ENCODE peak calls at places on chromosomes 3 and 15, in six cellular contexts. I is H9, J is mesenchymal stem cell, V is H1, T is IMR-90, P is trophoblast cell. A is an unnamed sample. For H3K9me3, the result is how much of the 10 kb centered on the place peaks cover.

GRCh38 chr15:62603757-62604156 is 438.7 kb upstream of the C2CD4B start:
- DNase-seq in P (no peak), T (no peak), J (peak), V (no peak), I (no peak), A (no peak)

GRCh38 chr3:76054404-76054803 is 269.1 kb upstream of the ZNF717 start:
- DNase-seq in V (no peak), T (peak), P (no peak), J (peak), I (no peak), A (no peak)

GRCh38 chr3:194447161-194447560 is 39.6 kb downstream of the ATP13A3 start:
- DNase-seq in I (no peak), J (no peak), T (no peak), V (no peak), P (peak), A (no peak)

GRCh38 chr3:55718074-55718473 is 231.0 kb upstream of the WNT5A start:
- DNase-seq in J (no peak), P (no peak), V (no peak), T (no peak), I (no peak), A (no peak)

GRCh38 chr15:37138586-37138985 is 38.2 kb upstream of the MEIS2 start:
- DNase-seq in V (no peak), P (no peak), I (no peak), T (no peak), J (no peak), A (no peak)

GRCh38 chr3:99317196-99317595 is 321.2 kb upstream of the COL8A1 start:
- DNase-seq in T (no peak), I (no peak), V (no peak), J (no peak), P (no peak), A (no peak)

GRCh38 chr15:79960502-79961217 is 10.3 kb downstream of the BCL2A1 start:
- DNase-seq in J (peak), V (no peak), I (no peak), P (peak), T (peak), A (no peak)

GRCh38 chr3:100891033-100891432 is 102.2 kb downstream of the ABI3BP start:
- DNase-seq in V (no peak), J (peak), T (peak), I (no peak), P (peak), A (no peak)

GRCh38 chr3:117820900-117821299 is 1111.3 kb downstream of the TUSC7 start:
- DNase-seq in T (peak), V (no peak), J (no peak), I (no peak), P (no peak), A (no peak)

GRCh38 chr3:119630562-119631329 is 29.6 kb downstream of the POPDC2 start:
- DNase-seq in J (peak), T (peak), V (no peak), I (no peak), P (peak), A (no peak)

GRCh38 chr3:8506611-8507061 is 5.0 kb downstream of the LMCD1 start:
- DNase-seq in V (no peak), T (peak), I (no peak), P (no peak), J (no peak), A (no peak)

GRCh38 chr3:158802399-158803023 is 657 bp downstream of the MFSD1 start:
- DNase-seq in T (peak), I (no peak), V (no peak), J (peak), P (peak), A (no peak)

GRCh38 chr3:194485471-194485875 is 1.3 kb downstream of the ATP13A3 start:
- DNase-seq in P (peak), I (no peak), V (no peak), J (peak), T (peak), A (no peak)

GRCh38 chr3:135878501-135878900 is 87.0 kb upstream of the PPP2R3A start:
- DNase-seq in I (no peak), V (no peak), J (no peak), T (no peak), P (no peak), A (no peak)

GRCh38 chr3:182725372-182726251 is 67.7 kb upstream of the ATP11B start:
- DNase-seq in T (no peak), V (no peak), J (no peak), P (peak), I (no peak), A (peak)

GRCh38 chr3:52014613-52015012 is 18.9 kb upstream of the RPL29 start:
- DNase-seq in T (no peak), V (no peak), J (peak), I (peak), P (no peak), A (no peak)

GRCh38 chr3:130946876-130947275 is 53.0 kb downstream of the ATP2C1 start:
- DNase-seq in P (peak), T (no peak), I (no peak), V (no peak), J (no peak), A (no peak)

GRCh38 chr15:81014446-81015093 is 13.8 kb downstream of the TLNRD1 start:
- DNase-seq in P (no peak), T (no peak), J (no peak), I (no peak), V (no peak), A (no peak)

GRCh38 chr15:66253643-66254363 is at the start of gene MEGF11:
- DNase-seq in J (peak), T (peak), V (no peak), I (peak), P (peak), A (no peak)

GRCh38 chr3:173529062-173529711 is 131.6 kb downstream of the NLGN1 start:
- DNase-seq in J (peak), I (peak), P (peak), V (peak), T (peak), A (no peak)

GRCh38 chr3:42734263-42734860 is 31.8 kb upstream of the HHATL start:
- DNase-seq in T (no peak), I (peak), J (no peak), V (no peak), P (no peak), A (no peak)

GRCh38 chr3:48464713-48465221 is 18.2 kb downstream of the ATRIP start:
- DNase-seq in I (peak), T (no peak), J (no peak), P (no peak), V (no peak), A (no peak)

GRCh38 chr15:62491642-62492041 is 326.6 kb upstream of the C2CD4B start:
- DNase-seq in P (no peak), T (peak), J (peak), I (no peak), V (no peak), A (no peak)

GRCh38 chr15:70494861-70495571 is 268.3 kb downstream of the UACA start:
- DNase-seq in V (no peak), I (no peak), P (peak), J (peak), T (peak), A (no peak)

GRCh38 chr15:48144889-48145288 is 24.1 kb downstream of the SLC24A5 start:
- DNase-seq in P (no peak), I (no peak), J (peak), T (peak), V (no peak), A (no peak)

GRCh38 chr3:13019243-13019701 is 54.0 kb downstream of the IQSEC1 start:
- DNase-seq in J (peak), I (peak), V (peak), T (peak), P (peak), A (peak)

GRCh38 chr15:38589502-38589901 is 24.9 kb upstream of the RASGRP1 start:
- DNase-seq in I (no peak), P (peak), J (peak), T (peak), V (no peak), A (no peak)

GRCh38 chr3:171672538-171672937 is 137.7 kb downstream of the PLD1 start:
- DNase-seq in P (no peak), V (no peak), I (no peak), T (no peak), J (no peak), A (no peak)

GRCh38 chr15:100235030-100235617 is 106.7 kb downstream of the ADAMTS17 start:
- DNase-seq in V (no peak), J (no peak), P (no peak), I (no peak), T (no peak), A (no peak)

DNA sequence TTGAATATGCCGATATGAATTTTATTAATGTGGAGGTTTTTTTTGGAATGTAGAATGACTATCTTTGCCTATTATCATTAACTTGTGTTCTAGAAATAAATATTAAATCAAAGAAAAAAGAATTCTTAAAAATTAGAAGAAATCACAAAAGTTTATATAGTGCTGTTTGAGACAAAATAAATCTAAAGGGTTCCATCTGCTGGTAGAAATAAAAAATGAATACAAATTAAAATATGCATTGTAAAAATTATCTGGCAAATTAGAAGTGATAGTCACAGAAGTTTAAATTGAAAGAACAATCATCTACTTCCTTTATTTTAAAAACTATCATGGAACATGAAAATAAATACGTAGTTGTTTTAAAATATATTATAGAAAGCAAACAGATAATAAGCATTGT is 22.7 kb upstream of the ZBTB20 start:
- DNase-seq in I (no peak), P (peak), T (no peak), V (no peak), J (no peak), A (no peak)
- H3K9me3 ChIP-seq in I (under half), P (under half), T (under half), V (under half), J (under half), A (under half)

GRCh38 chr15:98727115-98728040 is 79.0 kb downstream of the IGF1R start:
- DNase-seq in J (peak), P (peak), I (peak), T (peak), V (peak), A (peak)
- H3K23ac ChIP-seq in J (no peak), P (no peak), I (no peak), T (peak), V (no peak), A (no peak)

GRCh38 chr3:45559560-45560118 is 34.9 kb upstream of the LIMD1 start:
- DNase-seq in T (no peak), P (no peak), V (no peak), I (no peak), J (no peak), A (no peak)
- H3K4me2 ChIP-seq in T (no peak), P (no peak), V (no peak), I (no peak), J (no peak), A (no peak)

GRCh38 chr3:33942483-33943150 is 144.2 kb downstream of the PDCD6IP start:
- DNase-seq in P (peak), J (no peak), T (peak), V (no peak), I (no peak), A (no peak)

GRCh38 chr3:33941804-33942203 is 143.4 kb downstream of the PDCD6IP start:
- DNase-seq in J (no peak), T (no peak), V (no peak), P (no peak), I (no peak), A (no peak)

GRCh38 chr3:33940736-33941135 is 142.3 kb downstream of the PDCD6IP start:
- DNase-seq in V (no peak), J (no peak), T (no peak), I (no peak), P (no peak), A (no peak)

GRCh38 chr3:33937628-33938027 is 139.2 kb downstream of the PDCD6IP start:
- DNase-seq in V (no peak), I (no peak), T (no peak), P (no peak), J (no peak), A (no peak)

DNA sequence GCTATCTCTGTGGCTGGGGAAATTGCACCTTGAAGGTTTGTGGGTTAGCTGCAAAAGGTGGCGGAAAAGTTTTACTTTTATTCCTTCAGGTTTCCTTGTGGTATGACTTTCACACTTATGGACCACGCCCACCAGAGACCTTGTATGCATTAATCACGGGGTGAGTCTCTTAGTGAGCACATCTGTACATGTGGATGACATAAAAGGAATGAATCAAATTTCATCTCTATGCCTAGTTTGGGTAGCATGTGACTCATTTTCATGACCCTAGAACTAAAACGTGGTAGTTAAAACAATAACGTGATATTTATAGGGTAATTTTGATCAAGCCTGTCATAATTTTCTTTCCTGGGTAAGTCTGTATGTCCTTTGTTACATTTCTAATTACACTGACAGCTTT is 141.7 kb downstream of the PDCD6IP start:
- DNase-seq in P (no peak), V (no peak), T (peak), J (no peak), I (no peak), A (no peak)
- H3K9me3 ChIP-seq in P (under half), V (under half), T (under half), J (under half), I (under half), A (under half)

GRCh38 chr15:88497109-88497761 is 29.7 kb downstream of the MRPS11 start:
- DNase-seq in T (no peak), J (no peak), P (no peak), V (no peak), I (no peak), A (no peak)

GRCh38 chr15:88491158-88491557 is 23.6 kb downstream of the MRPS11 start:
- DNase-seq in V (no peak), P (peak), J (no peak), I (peak), T (no peak), A (no peak)

GRCh38 chr15:88490036-88490435 is 22.5 kb downstream of the MRPS11 start:
- DNase-seq in J (no peak), V (no peak), I (no peak), T (no peak), P (no peak), A (no peak)

GRCh38 chr15:88489321-88489720 is 21.8 kb downstream of the MRPS11 start:
- DNase-seq in V (no peak), J (no peak), P (no peak), T (no peak), I (peak), A (no peak)

DNA sequence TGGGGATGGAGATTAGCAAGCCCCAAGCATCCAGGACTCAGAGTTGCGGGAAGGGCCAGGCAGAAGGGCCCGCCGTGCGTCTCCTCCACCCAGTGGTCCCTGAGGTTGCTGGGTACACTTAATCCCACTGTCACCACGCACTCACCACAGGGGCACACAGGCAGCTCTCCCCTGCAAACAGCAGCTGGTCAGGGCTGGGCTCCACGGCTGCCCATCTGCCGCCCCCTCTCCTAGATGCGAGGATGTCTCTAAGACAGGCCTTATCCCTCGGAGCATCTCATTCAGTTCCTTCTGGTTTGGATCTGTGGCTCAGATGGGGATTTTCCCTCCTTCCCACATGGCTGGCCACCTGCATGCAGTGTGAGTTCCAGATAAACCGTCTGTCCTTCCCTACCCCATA is 26.3 kb downstream of the MRPS11 start:
- DNase-seq in V (no peak), J (no peak), P (no peak), T (no peak), I (no peak), A (no peak)
- H3K23ac ChIP-seq in V (no peak), J (no peak), P (no peak), T (no peak), I (no peak), A (no peak)

A was measured in neuronal stem cell.